ENCODE peak calls at places on chromosomes 11 and 22, in eight cellular contexts. N is H1, C is stomach, X is transverse colon, M is adrenal gland, L is breast epithelium, O is spleen, G is A549. W is an unnamed sample.

GRCh38 chr22:23255506-23255905 is 75.2 kb downstream of the BCR start:
- DNase-seq in M (no peak), L (no peak), N (no peak), C (no peak), O (no peak), G (no peak), X (no peak), W (no peak)

GRCh38 chr11:121930004-121930965 is 185.7 kb downstream of the BLID start:
- DNase-seq in G (no peak), N (no peak), L (no peak), O (no peak), X (no peak), M (no peak), C (no peak), W (no peak)

GRCh38 chr11:2808850-2809847 is 76.4 kb downstream of the CDKN1C start:
- DNase-seq in N (no peak), O (peak), G (no peak), L (no peak), M (no peak), C (no peak), X (peak), W (no peak)

GRCh38 chr22:44541671-44542319 is 43.8 kb upstream of the RTL6 start:
- DNase-seq in G (no peak), N (no peak), L (no peak), O (no peak), X (no peak), M (no peak), C (no peak), W (no peak)

GRCh38 chr11:93444671-93445073 is 98.5 kb downstream of the SMCO4 start:
- DNase-seq in G (no peak), O (no peak), X (no peak), M (no peak), N (peak), L (no peak), C (no peak), W (no peak)

GRCh38 chr11:79441159-79441875 is 487 bp upstream of the TENM4 start:
- DNase-seq in M (no peak), O (no peak), L (no peak), C (no peak), G (no peak), N (peak), X (no peak), W (no peak)

GRCh38 chr11:33387586-33387985 is 130.4 kb downstream of the HIPK3 start:
- DNase-seq in C (no peak), X (no peak), O (no peak), G (no peak), L (no peak), M (no peak), N (no peak), W (no peak)

GRCh38 chr11:25981998-25982397 is 349.9 kb upstream of the ANO3 start:
- DNase-seq in N (no peak), C (no peak), L (no peak), O (no peak), X (no peak), M (no peak), G (peak), W (no peak)

GRCh38 chr11:44840526-44840925 is 110.2 kb downstream of the TP53I11 start:
- DNase-seq in L (no peak), C (no peak), X (no peak), M (no peak), N (no peak), G (no peak), O (no peak), W (no peak)

GRCh38 chr11:43853766-43854165 is 26.9 kb upstream of the ALKBH3 start:
- DNase-seq in L (no peak), C (no peak), N (no peak), X (no peak), M (no peak), G (no peak), O (no peak), W (no peak)

GRCh38 chr11:132402056-132402684 is 1031.8 kb downstream of the NTM start:
- DNase-seq in O (no peak), N (peak), L (no peak), G (peak), C (no peak), M (peak), X (peak), W (peak)

GRCh38 chr11:35304393-35304790 is 115.0 kb downstream of the SLC1A2 start:
- DNase-seq in G (peak), X (no peak), M (no peak), C (no peak), O (no peak), N (no peak), L (no peak), W (no peak)

GRCh38 chr22:25208743-25209505 is 9.3 kb downstream of the CRYBB3 start:
- DNase-seq in L (no peak), O (no peak), C (no peak), X (no peak), G (no peak), N (no peak), M (no peak), W (no peak)

GRCh38 chr11:11993814-11994213 is 14.6 kb downstream of the DKK3 start:
- DNase-seq in X (no peak), L (peak), M (peak), C (no peak), O (no peak), N (no peak), G (peak), W (no peak)

GRCh38 chr11:21810650-21811049 is 382.2 kb upstream of the ANO5 start:
- DNase-seq in M (no peak), G (peak), X (no peak), C (no peak), N (no peak), L (no peak), O (no peak), W (no peak)

GRCh38 chr11:111402411-111402810 is 23.3 kb upstream of the POU2AF1 start:
- DNase-seq in C (peak), G (no peak), L (peak), X (no peak), M (no peak), N (no peak), O (no peak), W (no peak)

GRCh38 chr22:20440637-20441591 is 3.3 kb upstream of the SCARF2 start:
- DNase-seq in C (no peak), X (no peak), O (peak), L (no peak), M (no peak), N (no peak), G (no peak), W (no peak)

GRCh38 chr11:79087238-79087956 is 353.4 kb downstream of the TENM4 start:
- DNase-seq in N (no peak), O (no peak), C (no peak), G (peak), L (no peak), M (no peak), X (no peak), W (no peak)

GRCh38 chr11:96228472-96228871 is 114.5 kb downstream of the MAML2 start:
- DNase-seq in L (peak), O (no peak), X (peak), G (peak), C (peak), N (no peak), M (peak), W (no peak)

GRCh38 chr11:45677811-45678515 is 12.5 kb upstream of the CHST1 start:
- DNase-seq in X (no peak), C (no peak), N (no peak), M (no peak), O (peak), L (no peak), G (no peak), W (no peak)

GRCh38 chr11:32464078-32464477 is 28.7 kb upstream of the WT1 start:
- DNase-seq in O (no peak), N (no peak), G (no peak), M (no peak), X (no peak), L (no peak), C (no peak), W (no peak)

GRCh38 chr22:33844273-33844672 is 76.0 kb downstream of the LARGE1 start:
- DNase-seq in O (no peak), G (no peak), N (no peak), M (no peak), C (no peak), X (no peak), L (no peak), W (no peak)

DNA sequence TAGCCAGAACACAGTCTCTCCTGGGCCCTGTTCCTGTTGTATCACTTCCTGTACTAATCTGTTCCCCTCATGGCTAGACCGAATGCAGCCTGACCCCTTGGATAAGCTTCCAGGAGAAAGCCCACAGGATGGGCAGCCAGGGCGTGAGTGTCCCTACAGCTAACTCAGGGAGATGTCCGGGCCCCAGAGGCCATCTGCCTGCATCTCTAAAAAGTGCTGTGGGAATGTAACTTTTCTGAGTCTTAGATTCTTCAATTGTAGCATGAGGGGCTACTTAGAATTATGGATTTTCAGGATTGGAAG is 7.7 kb upstream of the MALAT1 start:
- DNase-seq in L (no peak), M (no peak), C (no peak), O (no peak), G (no peak), N (no peak), X (no peak), W (no peak)
- TF ChIP-seq POLR2A in L (no peak), M (no peak), C (no peak), O (no peak), G (no peak), N (no peak), X (no peak), W (no peak)

DNA sequence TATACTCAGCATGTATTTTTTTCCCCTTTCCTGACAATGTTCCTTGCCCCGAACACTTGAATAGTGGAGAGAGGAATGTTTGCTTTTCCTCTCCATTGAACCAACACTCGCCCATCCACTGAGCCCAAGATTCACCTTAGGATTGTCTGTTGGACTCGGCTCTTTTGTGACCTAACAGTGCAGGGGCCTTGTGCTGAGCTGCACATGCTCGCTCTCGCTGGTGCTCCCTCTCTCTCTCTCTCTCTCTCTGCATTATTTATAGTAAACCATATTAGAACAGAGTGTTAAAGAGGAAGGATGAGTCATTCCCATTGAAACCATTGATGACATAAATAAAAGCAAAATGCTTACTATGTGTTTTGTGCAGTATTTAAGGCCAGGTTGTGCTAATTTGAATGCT is 20.7 kb downstream of the ZBTB16 start:
- DNase-seq in G (no peak), N (no peak), X (no peak), C (no peak), M (no peak), L (no peak), O (no peak), W (no peak)
- TF ChIP-seq POLR2A in G (no peak), N (no peak), X (no peak), C (no peak), M (no peak), L (no peak), O (no peak), W (no peak)

DNA sequence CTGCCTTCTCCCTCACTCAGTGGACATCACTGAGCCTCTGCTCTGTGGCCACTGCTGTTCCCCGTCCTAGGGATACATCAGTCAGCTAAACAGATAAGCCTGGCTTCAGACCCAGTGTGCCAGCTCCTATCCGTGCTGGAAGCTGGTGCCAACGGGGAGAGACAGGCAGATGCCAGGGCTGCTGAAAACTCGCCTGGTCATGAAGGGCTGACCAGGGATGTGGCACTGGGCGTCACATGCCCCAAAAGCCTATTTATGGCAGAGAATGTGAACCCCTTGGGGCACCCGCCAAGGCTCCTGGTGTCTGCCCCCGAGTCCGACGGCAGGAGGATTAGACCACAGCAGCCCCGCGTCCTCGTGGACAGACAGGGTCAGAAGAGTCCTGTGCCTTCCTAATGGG is 19.7 kb downstream of the ANO1 start:
- DNase-seq in L (no peak), O (no peak), G (no peak), C (no peak), N (no peak), M (no peak), X (no peak), W (no peak)
- TF ChIP-seq POLR2A in L (no peak), O (no peak), G (no peak), C (no peak), N (no peak), M (no peak), X (no peak), W (no peak)

GRCh38 chr22:47778160-47778658 is 1015.8 kb downstream of the TBC1D22A start:
- DNase-seq in M (no peak), O (no peak), X (no peak), G (no peak), L (no peak), N (no peak), C (no peak), W (no peak)

GRCh38 chr22:47775686-47776085 is 1013.2 kb downstream of the TBC1D22A start:
- DNase-seq in X (no peak), L (no peak), O (no peak), C (no peak), N (no peak), G (no peak), M (no peak), W (no peak)

GRCh38 chr22:47776329-47776728 is 1013.9 kb downstream of the TBC1D22A start:
- DNase-seq in L (no peak), M (no peak), N (peak), X (no peak), G (no peak), O (no peak), C (no peak), W (no peak)

GRCh38 chr22:47779474-47779873 is 1017.0 kb downstream of the TBC1D22A start:
- DNase-seq in N (no peak), L (no peak), M (no peak), C (no peak), X (no peak), O (no peak), G (no peak), W (no peak)

GRCh38 chr22:47777426-47777825 is 1015.0 kb downstream of the TBC1D22A start:
- DNase-seq in G (no peak), M (no peak), L (no peak), O (no peak), X (no peak), N (no peak), C (no peak), W (no peak)
- TF ChIP-seq POLR2A in G (no peak), M (no peak), L (no peak), O (no peak), X (no peak), N (no peak), C (no peak), W (no peak)

DNA sequence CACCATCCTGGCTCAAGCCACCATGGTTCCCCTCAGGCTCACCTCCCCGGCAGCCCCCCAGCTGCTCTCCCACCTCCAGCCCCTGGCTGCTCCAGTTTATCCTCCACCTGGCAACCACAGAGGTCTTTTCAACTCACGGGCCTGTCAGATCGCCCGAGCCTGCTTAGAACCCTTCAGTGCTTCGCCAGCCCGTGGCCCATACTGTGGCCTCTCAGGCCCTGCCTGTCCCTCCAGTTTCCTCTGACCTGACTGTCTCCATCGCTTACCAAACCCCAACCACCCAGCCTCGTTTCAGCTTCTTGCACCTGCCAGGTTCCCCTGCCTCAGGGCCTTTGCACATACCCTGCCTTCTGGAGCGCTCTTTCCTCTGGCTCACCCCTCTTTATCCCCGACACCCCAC is 6.9 kb downstream of the KCNC1 start:
- DNase-seq in N (no peak), C (no peak), X (no peak), O (peak), M (no peak), G (no peak), L (no peak), W (no peak)
- TF ChIP-seq POLR2A in N (no peak), C (no peak), X (no peak), O (no peak), M (no peak), G (no peak), L (no peak), W (no peak)

DNA sequence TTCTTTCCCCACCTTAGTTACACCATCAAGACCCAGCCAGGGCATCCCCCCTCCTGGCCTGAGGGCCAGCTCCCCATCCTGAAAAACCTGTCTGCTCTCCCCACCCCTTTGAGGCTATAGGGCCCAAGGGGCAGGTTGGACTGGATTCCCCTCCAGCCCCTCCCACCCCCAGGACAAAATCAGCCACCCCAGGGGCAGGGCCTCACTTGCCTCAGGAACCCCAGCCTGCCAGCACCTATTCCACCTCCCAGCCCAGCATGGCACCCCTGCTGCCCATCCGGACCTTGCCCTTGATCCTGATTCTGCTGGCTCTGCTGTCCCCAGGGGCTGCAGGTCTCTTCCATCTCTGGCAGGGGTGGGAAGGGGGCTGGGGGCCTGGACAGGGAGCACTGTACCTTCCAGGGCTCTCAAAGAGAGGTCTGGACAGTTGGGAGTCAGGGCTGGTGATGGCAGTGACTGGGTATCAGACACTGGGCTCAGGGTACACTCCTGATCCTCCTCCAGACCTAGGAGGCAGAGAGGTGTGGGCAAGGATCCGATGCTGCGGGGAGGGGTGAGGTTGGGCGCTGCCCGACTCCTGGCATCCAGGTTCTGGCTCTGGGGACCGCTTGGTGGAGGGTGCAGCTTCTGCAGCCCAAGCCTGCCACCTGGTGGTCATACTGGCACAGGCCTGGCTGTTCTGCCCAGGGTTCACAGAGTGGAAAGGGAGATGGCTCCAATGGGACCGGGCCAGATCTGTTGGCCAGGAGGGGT is at the start of gene UPK2:
- DNase-seq in M (peak), C (peak), G (peak), L (peak), X (peak), O (peak), N (peak), W (peak)
- TF ChIP-seq POLR2A in M (no peak), C (no peak), G (no peak), L (no peak), X (no peak), O (no peak), N (no peak), W (no peak)

GRCh38 chr11:75582935-75583709 is 21.1 kb downstream of the SERPINH1 start:
- DNase-seq in N (peak), G (peak), O (peak), X (peak), C (peak), L (peak), M (peak), W (peak)
- TF ChIP-seq POLR2A in N (peak), G (peak), O (no peak), X (no peak), C (no peak), L (peak), M (peak), W (peak)

DNA sequence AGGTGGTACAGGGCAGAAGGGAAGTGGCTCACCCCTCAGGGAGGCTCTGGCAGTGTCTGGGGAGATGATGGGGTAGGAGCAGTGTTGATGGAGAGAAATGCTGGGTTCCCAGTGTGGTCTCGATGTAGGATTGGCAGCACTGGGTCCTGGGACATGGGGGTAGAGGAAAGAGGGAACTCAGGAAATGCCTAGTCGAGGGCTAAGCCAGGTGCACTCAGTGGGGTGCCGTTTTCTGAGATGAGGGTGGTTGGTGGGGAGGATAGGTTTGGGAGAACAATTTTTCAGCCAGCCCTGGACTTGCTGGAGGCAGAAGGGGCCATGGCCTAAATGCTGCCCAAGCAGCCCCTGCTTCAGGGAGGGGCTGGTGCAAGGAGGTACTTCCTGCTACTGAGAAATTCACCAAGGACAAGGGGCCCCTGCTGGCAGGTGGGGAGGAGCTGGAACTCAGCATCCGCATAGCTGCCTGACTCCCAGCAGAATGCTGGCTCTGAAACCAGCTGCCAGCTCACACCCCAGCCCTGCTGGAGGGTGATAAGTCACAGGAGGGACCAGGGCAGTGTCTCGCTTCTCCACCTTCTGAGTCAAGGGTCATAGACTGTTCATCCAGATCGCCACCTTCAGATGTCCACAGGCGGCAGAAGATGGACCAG is 6.0 kb downstream of the CCDC157 start:
- DNase-seq in M (no peak), O (no peak), G (no peak), L (no peak), N (peak), X (no peak), C (no peak), W (no peak)
- TF ChIP-seq POLR2A in M (no peak), O (no peak), G (no peak), L (no peak), N (no peak), X (no peak), C (no peak), W (no peak)